ENCODE peak calls at places on chromosomes 3 and 15, in ten cellular contexts. One of them, this sample, is unnamed.

GRCh38 chr3:60431599-60431958 is 819.7 kb downstream of the FHIT start:
- DNase-seq in aorta: no peak
- DNase-seq in thoracic aorta: no peak
- DNase-seq in bronchial epithelial cell: no peak
- DNase-seq in stimulated activated CD4-positive, alpha-beta T cell treated with anti-CD3 and anti-CD28 coated beads, Interleukin-1b, Interleukin-23, amount 100 ng/mL, for 1 hour: no peak
- DNase-seq in SK-N-SH: no peak
- DNase-seq in spleen: no peak
- DNase-seq in SHP77 treated with DMSO at 0.1 percent for 48 hours: no peak
- DNase-seq in activated T-helper 1 cell treated with anti-CD3 and anti-CD28 coated beads, Interleukin-12 subunit alpha, Interleukin-12 subunit beta, Interleukin-2, Interleukin-4 antibody, amounts not matched to agents 30 ng/mL and 10 ng/mL and 1 ng/mL, durations not matched to agents 14 hours and 24 hours and 36 hours: no peak
- DNase-seq in M059J: peak
- DNase-seq in this sample: no peak

GRCh38 chr3:160132226-160132625 is 93.0 kb upstream of the C3orf80 start:
- DNase-seq in M059J: no peak
- DNase-seq in activated T-helper 1 cell treated with anti-CD3 and anti-CD28 coated beads, Interleukin-12 subunit alpha, Interleukin-12 subunit beta, Interleukin-2, Interleukin-4 antibody, amounts not matched to agents 30 ng/mL and 10 ng/mL and 1 ng/mL, durations not matched to agents 14 hours and 24 hours and 36 hours: no peak
- DNase-seq in stimulated activated CD4-positive, alpha-beta T cell treated with anti-CD3 and anti-CD28 coated beads, Interleukin-1b, Interleukin-23, amount 100 ng/mL, for 1 hour: no peak
- DNase-seq in aorta: no peak
- DNase-seq in spleen: no peak
- DNase-seq in SK-N-SH: no peak
- DNase-seq in bronchial epithelial cell: no peak
- DNase-seq in thoracic aorta: no peak
- DNase-seq in SHP77 treated with DMSO at 0.1 percent for 48 hours: no peak
- DNase-seq in this sample: no peak

GRCh38 chr3:45874677-45875346 is 11.5 kb upstream of the CCR9 start:
- DNase-seq in spleen: no peak
- DNase-seq in thoracic aorta: no peak
- DNase-seq in activated T-helper 1 cell treated with anti-CD3 and anti-CD28 coated beads, Interleukin-12 subunit alpha, Interleukin-12 subunit beta, Interleukin-2, Interleukin-4 antibody, amounts not matched to agents 30 ng/mL and 10 ng/mL and 1 ng/mL, durations not matched to agents 14 hours and 24 hours and 36 hours: no peak
- DNase-seq in M059J: no peak
- DNase-seq in bronchial epithelial cell: no peak
- DNase-seq in aorta: no peak
- DNase-seq in stimulated activated CD4-positive, alpha-beta T cell treated with anti-CD3 and anti-CD28 coated beads, Interleukin-1b, Interleukin-23, amount 100 ng/mL, for 1 hour: no peak
- DNase-seq in SK-N-SH: no peak
- DNase-seq in SHP77 treated with DMSO at 0.1 percent for 48 hours: no peak
- DNase-seq in this sample: no peak

GRCh38 chr3:133833880-133834620 is 28.4 kb downstream of the SRPRB start:
- DNase-seq in spleen: no peak
- DNase-seq in SK-N-SH: no peak
- DNase-seq in aorta: no peak
- DNase-seq in stimulated activated CD4-positive, alpha-beta T cell treated with anti-CD3 and anti-CD28 coated beads, Interleukin-1b, Interleukin-23, amount 100 ng/mL, for 1 hour: no peak
- DNase-seq in M059J: no peak
- DNase-seq in activated T-helper 1 cell treated with anti-CD3 and anti-CD28 coated beads, Interleukin-12 subunit alpha, Interleukin-12 subunit beta, Interleukin-2, Interleukin-4 antibody, amounts not matched to agents 30 ng/mL and 10 ng/mL and 1 ng/mL, durations not matched to agents 14 hours and 24 hours and 36 hours: no peak
- DNase-seq in bronchial epithelial cell: no peak
- DNase-seq in SHP77 treated with DMSO at 0.1 percent for 48 hours: no peak
- DNase-seq in thoracic aorta: no peak
- DNase-seq in this sample: no peak

GRCh38 chr3:108096506-108097325 is 5.9 kb upstream of the CD47 start:
- DNase-seq in activated T-helper 1 cell treated with anti-CD3 and anti-CD28 coated beads, Interleukin-12 subunit alpha, Interleukin-12 subunit beta, Interleukin-2, Interleukin-4 antibody, amounts not matched to agents 30 ng/mL and 10 ng/mL and 1 ng/mL, durations not matched to agents 14 hours and 24 hours and 36 hours: no peak
- DNase-seq in stimulated activated CD4-positive, alpha-beta T cell treated with anti-CD3 and anti-CD28 coated beads, Interleukin-1b, Interleukin-23, amount 100 ng/mL, for 1 hour: no peak
- DNase-seq in SHP77 treated with DMSO at 0.1 percent for 48 hours: no peak
- DNase-seq in M059J: peak
- DNase-seq in bronchial epithelial cell: peak
- DNase-seq in thoracic aorta: no peak
- DNase-seq in SK-N-SH: no peak
- DNase-seq in aorta: no peak
- DNase-seq in spleen: no peak
- DNase-seq in this sample: no peak

GRCh38 chr3:132164469-132165092 is 129.8 kb upstream of the CPNE4 start:
- DNase-seq in M059J: peak
- DNase-seq in spleen: no peak
- DNase-seq in aorta: no peak
- DNase-seq in activated T-helper 1 cell treated with anti-CD3 and anti-CD28 coated beads, Interleukin-12 subunit alpha, Interleukin-12 subunit beta, Interleukin-2, Interleukin-4 antibody, amounts not matched to agents 30 ng/mL and 10 ng/mL and 1 ng/mL, durations not matched to agents 14 hours and 24 hours and 36 hours: no peak
- DNase-seq in SK-N-SH: no peak
- DNase-seq in thoracic aorta: no peak
- DNase-seq in SHP77 treated with DMSO at 0.1 percent for 48 hours: no peak
- DNase-seq in stimulated activated CD4-positive, alpha-beta T cell treated with anti-CD3 and anti-CD28 coated beads, Interleukin-1b, Interleukin-23, amount 100 ng/mL, for 1 hour: no peak
- DNase-seq in bronchial epithelial cell: peak
- DNase-seq in this sample: no peak

GRCh38 chr15:92226020-92226612 is 167.6 kb upstream of the ST8SIA2 start:
- DNase-seq in stimulated activated CD4-positive, alpha-beta T cell treated with anti-CD3 and anti-CD28 coated beads, Interleukin-1b, Interleukin-23, amount 100 ng/mL, for 1 hour: no peak
- DNase-seq in SK-N-SH: peak
- DNase-seq in bronchial epithelial cell: peak
- DNase-seq in SHP77 treated with DMSO at 0.1 percent for 48 hours: no peak
- DNase-seq in thoracic aorta: no peak
- DNase-seq in aorta: no peak
- DNase-seq in spleen: no peak
- DNase-seq in M059J: peak
- DNase-seq in activated T-helper 1 cell treated with anti-CD3 and anti-CD28 coated beads, Interleukin-12 subunit alpha, Interleukin-12 subunit beta, Interleukin-2, Interleukin-4 antibody, amounts not matched to agents 30 ng/mL and 10 ng/mL and 1 ng/mL, durations not matched to agents 14 hours and 24 hours and 36 hours: no peak
- DNase-seq in this sample: peak

GRCh38 chr3:42517143-42517542 is 14.7 kb downstream of the VIPR1 start:
- DNase-seq in M059J: no peak
- DNase-seq in thoracic aorta: no peak
- DNase-seq in activated T-helper 1 cell treated with anti-CD3 and anti-CD28 coated beads, Interleukin-12 subunit alpha, Interleukin-12 subunit beta, Interleukin-2, Interleukin-4 antibody, amounts not matched to agents 30 ng/mL and 10 ng/mL and 1 ng/mL, durations not matched to agents 14 hours and 24 hours and 36 hours: no peak
- DNase-seq in spleen: no peak
- DNase-seq in SK-N-SH: no peak
- DNase-seq in aorta: no peak
- DNase-seq in bronchial epithelial cell: no peak
- DNase-seq in SHP77 treated with DMSO at 0.1 percent for 48 hours: no peak
- DNase-seq in stimulated activated CD4-positive, alpha-beta T cell treated with anti-CD3 and anti-CD28 coated beads, Interleukin-1b, Interleukin-23, amount 100 ng/mL, for 1 hour: no peak
- DNase-seq in this sample: no peak

GRCh38 chr3:151796105-151796705 is 17.7 kb upstream of the AADAC start:
- DNase-seq in bronchial epithelial cell: peak
- DNase-seq in spleen: no peak
- DNase-seq in activated T-helper 1 cell treated with anti-CD3 and anti-CD28 coated beads, Interleukin-12 subunit alpha, Interleukin-12 subunit beta, Interleukin-2, Interleukin-4 antibody, amounts not matched to agents 30 ng/mL and 10 ng/mL and 1 ng/mL, durations not matched to agents 14 hours and 24 hours and 36 hours: no peak
- DNase-seq in thoracic aorta: no peak
- DNase-seq in SHP77 treated with DMSO at 0.1 percent for 48 hours: no peak
- DNase-seq in M059J: no peak
- DNase-seq in SK-N-SH: no peak
- DNase-seq in stimulated activated CD4-positive, alpha-beta T cell treated with anti-CD3 and anti-CD28 coated beads, Interleukin-1b, Interleukin-23, amount 100 ng/mL, for 1 hour: no peak
- DNase-seq in aorta: no peak
- DNase-seq in this sample: no peak

GRCh38 chr15:75195122-75195765 is 6.4 kb upstream of the C15orf39 start:
- DNase-seq in activated T-helper 1 cell treated with anti-CD3 and anti-CD28 coated beads, Interleukin-12 subunit alpha, Interleukin-12 subunit beta, Interleukin-2, Interleukin-4 antibody, amounts not matched to agents 30 ng/mL and 10 ng/mL and 1 ng/mL, durations not matched to agents 14 hours and 24 hours and 36 hours: no peak
- DNase-seq in SK-N-SH: peak
- DNase-seq in spleen: peak
- DNase-seq in stimulated activated CD4-positive, alpha-beta T cell treated with anti-CD3 and anti-CD28 coated beads, Interleukin-1b, Interleukin-23, amount 100 ng/mL, for 1 hour: no peak
- DNase-seq in thoracic aorta: no peak
- DNase-seq in M059J: no peak
- DNase-seq in SHP77 treated with DMSO at 0.1 percent for 48 hours: peak
- DNase-seq in bronchial epithelial cell: no peak
- DNase-seq in aorta: no peak
- DNase-seq in this sample: peak

GRCh38 chr15:45441686-45442085 is 63.3 kb upstream of the GATM start:
- DNase-seq in activated T-helper 1 cell treated with anti-CD3 and anti-CD28 coated beads, Interleukin-12 subunit alpha, Interleukin-12 subunit beta, Interleukin-2, Interleukin-4 antibody, amounts not matched to agents 30 ng/mL and 10 ng/mL and 1 ng/mL, durations not matched to agents 14 hours and 24 hours and 36 hours: no peak
- DNase-seq in aorta: no peak
- DNase-seq in thoracic aorta: no peak
- DNase-seq in M059J: no peak
- DNase-seq in SK-N-SH: no peak
- DNase-seq in spleen: peak
- DNase-seq in bronchial epithelial cell: no peak
- DNase-seq in stimulated activated CD4-positive, alpha-beta T cell treated with anti-CD3 and anti-CD28 coated beads, Interleukin-1b, Interleukin-23, amount 100 ng/mL, for 1 hour: no peak
- DNase-seq in SHP77 treated with DMSO at 0.1 percent for 48 hours: no peak
- DNase-seq in this sample: no peak

GRCh38 chr3:122271246-122271898 is 53.7 kb upstream of the CSTA start:
- DNase-seq in activated T-helper 1 cell treated with anti-CD3 and anti-CD28 coated beads, Interleukin-12 subunit alpha, Interleukin-12 subunit beta, Interleukin-2, Interleukin-4 antibody, amounts not matched to agents 30 ng/mL and 10 ng/mL and 1 ng/mL, durations not matched to agents 14 hours and 24 hours and 36 hours: no peak
- DNase-seq in stimulated activated CD4-positive, alpha-beta T cell treated with anti-CD3 and anti-CD28 coated beads, Interleukin-1b, Interleukin-23, amount 100 ng/mL, for 1 hour: no peak
- DNase-seq in aorta: no peak
- DNase-seq in spleen: no peak
- DNase-seq in SK-N-SH: no peak
- DNase-seq in M059J: peak
- DNase-seq in bronchial epithelial cell: no peak
- DNase-seq in thoracic aorta: no peak
- DNase-seq in SHP77 treated with DMSO at 0.1 percent for 48 hours: no peak
- DNase-seq in this sample: no peak

GRCh38 chr3:127287840-127288239 is at the start of gene PRR20G:
- DNase-seq in SK-N-SH: no peak
- DNase-seq in activated T-helper 1 cell treated with anti-CD3 and anti-CD28 coated beads, Interleukin-12 subunit alpha, Interleukin-12 subunit beta, Interleukin-2, Interleukin-4 antibody, amounts not matched to agents 30 ng/mL and 10 ng/mL and 1 ng/mL, durations not matched to agents 14 hours and 24 hours and 36 hours: no peak
- DNase-seq in bronchial epithelial cell: no peak
- DNase-seq in aorta: no peak
- DNase-seq in stimulated activated CD4-positive, alpha-beta T cell treated with anti-CD3 and anti-CD28 coated beads, Interleukin-1b, Interleukin-23, amount 100 ng/mL, for 1 hour: no peak
- DNase-seq in SHP77 treated with DMSO at 0.1 percent for 48 hours: no peak
- DNase-seq in spleen: no peak
- DNase-seq in thoracic aorta: no peak
- DNase-seq in M059J: no peak
- DNase-seq in this sample: no peak

GRCh38 chr3:15563190-15563589 is 38.2 kb downstream of the HACL1 start:
- DNase-seq in stimulated activated CD4-positive, alpha-beta T cell treated with anti-CD3 and anti-CD28 coated beads, Interleukin-1b, Interleukin-23, amount 100 ng/mL, for 1 hour: no peak
- DNase-seq in thoracic aorta: no peak
- DNase-seq in aorta: no peak
- DNase-seq in SHP77 treated with DMSO at 0.1 percent for 48 hours: no peak
- DNase-seq in bronchial epithelial cell: no peak
- DNase-seq in activated T-helper 1 cell treated with anti-CD3 and anti-CD28 coated beads, Interleukin-12 subunit alpha, Interleukin-12 subunit beta, Interleukin-2, Interleukin-4 antibody, amounts not matched to agents 30 ng/mL and 10 ng/mL and 1 ng/mL, durations not matched to agents 14 hours and 24 hours and 36 hours: no peak
- DNase-seq in M059J: no peak
- DNase-seq in SK-N-SH: no peak
- DNase-seq in spleen: no peak
- DNase-seq in this sample: no peak

GRCh38 chr15:40693904-40694705 is 869 bp upstream of the RAD51 start:
- DNase-seq in spleen: no peak
- DNase-seq in thoracic aorta: no peak
- DNase-seq in M059J: no peak
- DNase-seq in bronchial epithelial cell: no peak
- DNase-seq in aorta: no peak
- DNase-seq in activated T-helper 1 cell treated with anti-CD3 and anti-CD28 coated beads, Interleukin-12 subunit alpha, Interleukin-12 subunit beta, Interleukin-2, Interleukin-4 antibody, amounts not matched to agents 30 ng/mL and 10 ng/mL and 1 ng/mL, durations not matched to agents 14 hours and 24 hours and 36 hours: no peak
- DNase-seq in SHP77 treated with DMSO at 0.1 percent for 48 hours: no peak
- DNase-seq in stimulated activated CD4-positive, alpha-beta T cell treated with anti-CD3 and anti-CD28 coated beads, Interleukin-1b, Interleukin-23, amount 100 ng/mL, for 1 hour: no peak
- DNase-seq in SK-N-SH: no peak
- DNase-seq in this sample: no peak

GRCh38 chr15:100910119-100910518 is 9.0 kb upstream of the LRRK1 start:
- DNase-seq in thoracic aorta: no peak
- DNase-seq in SK-N-SH: no peak
- DNase-seq in activated T-helper 1 cell treated with anti-CD3 and anti-CD28 coated beads, Interleukin-12 subunit alpha, Interleukin-12 subunit beta, Interleukin-2, Interleukin-4 antibody, amounts not matched to agents 30 ng/mL and 10 ng/mL and 1 ng/mL, durations not matched to agents 14 hours and 24 hours and 36 hours: no peak
- DNase-seq in SHP77 treated with DMSO at 0.1 percent for 48 hours: no peak
- DNase-seq in aorta: no peak
- DNase-seq in stimulated activated CD4-positive, alpha-beta T cell treated with anti-CD3 and anti-CD28 coated beads, Interleukin-1b, Interleukin-23, amount 100 ng/mL, for 1 hour: no peak
- DNase-seq in spleen: no peak
- DNase-seq in bronchial epithelial cell: no peak
- DNase-seq in M059J: no peak
- DNase-seq in this sample: no peak

GRCh38 chr3:115246621-115247020 is 99.5 kb upstream of the ZBTB20 start:
- DNase-seq in thoracic aorta: no peak
- DNase-seq in aorta: no peak
- DNase-seq in spleen: no peak
- DNase-seq in bronchial epithelial cell: no peak
- DNase-seq in M059J: no peak
- DNase-seq in activated T-helper 1 cell treated with anti-CD3 and anti-CD28 coated beads, Interleukin-12 subunit alpha, Interleukin-12 subunit beta, Interleukin-2, Interleukin-4 antibody, amounts not matched to agents 30 ng/mL and 10 ng/mL and 1 ng/mL, durations not matched to agents 14 hours and 24 hours and 36 hours: no peak
- DNase-seq in SHP77 treated with DMSO at 0.1 percent for 48 hours: no peak
- DNase-seq in SK-N-SH: no peak
- DNase-seq in stimulated activated CD4-positive, alpha-beta T cell treated with anti-CD3 and anti-CD28 coated beads, Interleukin-1b, Interleukin-23, amount 100 ng/mL, for 1 hour: no peak
- DNase-seq in this sample: no peak

GRCh38 chr3:55343486-55344357 is 143.4 kb downstream of the WNT5A start:
- DNase-seq in bronchial epithelial cell: no peak
- DNase-seq in aorta: no peak
- DNase-seq in spleen: no peak
- DNase-seq in SK-N-SH: no peak
- DNase-seq in stimulated activated CD4-positive, alpha-beta T cell treated with anti-CD3 and anti-CD28 coated beads, Interleukin-1b, Interleukin-23, amount 100 ng/mL, for 1 hour: no peak
- DNase-seq in thoracic aorta: no peak
- DNase-seq in M059J: peak
- DNase-seq in activated T-helper 1 cell treated with anti-CD3 and anti-CD28 coated beads, Interleukin-12 subunit alpha, Interleukin-12 subunit beta, Interleukin-2, Interleukin-4 antibody, amounts not matched to agents 30 ng/mL and 10 ng/mL and 1 ng/mL, durations not matched to agents 14 hours and 24 hours and 36 hours: no peak
- DNase-seq in SHP77 treated with DMSO at 0.1 percent for 48 hours: no peak
- DNase-seq in this sample: no peak

GRCh38 chr3:123739754-123740153 is 144.4 kb downstream of the MYLK start:
- DNase-seq in activated T-helper 1 cell treated with anti-CD3 and anti-CD28 coated beads, Interleukin-12 subunit alpha, Interleukin-12 subunit beta, Interleukin-2, Interleukin-4 antibody, amounts not matched to agents 30 ng/mL and 10 ng/mL and 1 ng/mL, durations not matched to agents 14 hours and 24 hours and 36 hours: no peak
- DNase-seq in aorta: no peak
- DNase-seq in thoracic aorta: no peak
- DNase-seq in spleen: no peak
- DNase-seq in SHP77 treated with DMSO at 0.1 percent for 48 hours: no peak
- DNase-seq in stimulated activated CD4-positive, alpha-beta T cell treated with anti-CD3 and anti-CD28 coated beads, Interleukin-1b, Interleukin-23, amount 100 ng/mL, for 1 hour: no peak
- DNase-seq in M059J: peak
- DNase-seq in bronchial epithelial cell: peak
- DNase-seq in SK-N-SH: no peak
- DNase-seq in this sample: no peak

GRCh38 chr3:99498544-99499234 is 139.7 kb upstream of the COL8A1 start:
- DNase-seq in SK-N-SH: no peak
- DNase-seq in stimulated activated CD4-positive, alpha-beta T cell treated with anti-CD3 and anti-CD28 coated beads, Interleukin-1b, Interleukin-23, amount 100 ng/mL, for 1 hour: no peak
- DNase-seq in activated T-helper 1 cell treated with anti-CD3 and anti-CD28 coated beads, Interleukin-12 subunit alpha, Interleukin-12 subunit beta, Interleukin-2, Interleukin-4 antibody, amounts not matched to agents 30 ng/mL and 10 ng/mL and 1 ng/mL, durations not matched to agents 14 hours and 24 hours and 36 hours: no peak
- DNase-seq in bronchial epithelial cell: no peak
- DNase-seq in M059J: peak
- DNase-seq in thoracic aorta: no peak
- DNase-seq in aorta: peak
- DNase-seq in spleen: no peak
- DNase-seq in SHP77 treated with DMSO at 0.1 percent for 48 hours: peak
- DNase-seq in this sample: no peak

GRCh38 chr3:189320511-189320910 is 148.7 kb downstream of the TPRG1 start:
- DNase-seq in activated T-helper 1 cell treated with anti-CD3 and anti-CD28 coated beads, Interleukin-12 subunit alpha, Interleukin-12 subunit beta, Interleukin-2, Interleukin-4 antibody, amounts not matched to agents 30 ng/mL and 10 ng/mL and 1 ng/mL, durations not matched to agents 14 hours and 24 hours and 36 hours: no peak
- DNase-seq in M059J: no peak
- DNase-seq in stimulated activated CD4-positive, alpha-beta T cell treated with anti-CD3 and anti-CD28 coated beads, Interleukin-1b, Interleukin-23, amount 100 ng/mL, for 1 hour: no peak
- DNase-seq in SK-N-SH: no peak
- DNase-seq in bronchial epithelial cell: peak
- DNase-seq in spleen: no peak
- DNase-seq in aorta: no peak
- DNase-seq in thoracic aorta: no peak
- DNase-seq in SHP77 treated with DMSO at 0.1 percent for 48 hours: no peak
- DNase-seq in this sample: no peak

GRCh38 chr15:73782339-73782979 is 29.3 kb upstream of the INSYN1 start:
- DNase-seq in bronchial epithelial cell: no peak
- DNase-seq in SHP77 treated with DMSO at 0.1 percent for 48 hours: no peak
- DNase-seq in thoracic aorta: no peak
- DNase-seq in M059J: no peak
- DNase-seq in aorta: no peak
- DNase-seq in SK-N-SH: no peak
- DNase-seq in stimulated activated CD4-positive, alpha-beta T cell treated with anti-CD3 and anti-CD28 coated beads, Interleukin-1b, Interleukin-23, amount 100 ng/mL, for 1 hour: no peak
- DNase-seq in spleen: no peak
- DNase-seq in activated T-helper 1 cell treated with anti-CD3 and anti-CD28 coated beads, Interleukin-12 subunit alpha, Interleukin-12 subunit beta, Interleukin-2, Interleukin-4 antibody, amounts not matched to agents 30 ng/mL and 10 ng/mL and 1 ng/mL, durations not matched to agents 14 hours and 24 hours and 36 hours: no peak
- DNase-seq in this sample: no peak

GRCh38 chr3:194565597-194566190 is 67.5 kb downstream of the TMEM44 start:
- DNase-seq in stimulated activated CD4-positive, alpha-beta T cell treated with anti-CD3 and anti-CD28 coated beads, Interleukin-1b, Interleukin-23, amount 100 ng/mL, for 1 hour: no peak
- DNase-seq in aorta: no peak
- DNase-seq in activated T-helper 1 cell treated with anti-CD3 and anti-CD28 coated beads, Interleukin-12 subunit alpha, Interleukin-12 subunit beta, Interleukin-2, Interleukin-4 antibody, amounts not matched to agents 30 ng/mL and 10 ng/mL and 1 ng/mL, durations not matched to agents 14 hours and 24 hours and 36 hours: no peak
- DNase-seq in spleen: no peak
- DNase-seq in thoracic aorta: no peak
- DNase-seq in SHP77 treated with DMSO at 0.1 percent for 48 hours: no peak
- DNase-seq in M059J: peak
- DNase-seq in bronchial epithelial cell: no peak
- DNase-seq in SK-N-SH: no peak
- DNase-seq in this sample: no peak

GRCh38 chr3:11170052-11170770 is 15.9 kb downstream of the HRH1 start:
- DNase-seq in SHP77 treated with DMSO at 0.1 percent for 48 hours: no peak
- DNase-seq in activated T-helper 1 cell treated with anti-CD3 and anti-CD28 coated beads, Interleukin-12 subunit alpha, Interleukin-12 subunit beta, Interleukin-2, Interleukin-4 antibody, amounts not matched to agents 30 ng/mL and 10 ng/mL and 1 ng/mL, durations not matched to agents 14 hours and 24 hours and 36 hours: no peak
- DNase-seq in bronchial epithelial cell: no peak
- DNase-seq in SK-N-SH: no peak
- DNase-seq in stimulated activated CD4-positive, alpha-beta T cell treated with anti-CD3 and anti-CD28 coated beads, Interleukin-1b, Interleukin-23, amount 100 ng/mL, for 1 hour: no peak
- DNase-seq in thoracic aorta: no peak
- DNase-seq in aorta: no peak
- DNase-seq in M059J: peak
- DNase-seq in spleen: peak
- DNase-seq in this sample: no peak

GRCh38 chr3:52403955-52404354 is 40.9 kb downstream of the SEMA3G start:
- DNase-seq in stimulated activated CD4-positive, alpha-beta T cell treated with anti-CD3 and anti-CD28 coated beads, Interleukin-1b, Interleukin-23, amount 100 ng/mL, for 1 hour: no peak
- DNase-seq in SK-N-SH: no peak
- DNase-seq in activated T-helper 1 cell treated with anti-CD3 and anti-CD28 coated beads, Interleukin-12 subunit alpha, Interleukin-12 subunit beta, Interleukin-2, Interleukin-4 antibody, amounts not matched to agents 30 ng/mL and 10 ng/mL and 1 ng/mL, durations not matched to agents 14 hours and 24 hours and 36 hours: no peak
- DNase-seq in bronchial epithelial cell: no peak
- DNase-seq in thoracic aorta: no peak
- DNase-seq in aorta: peak
- DNase-seq in M059J: no peak
- DNase-seq in spleen: peak
- DNase-seq in SHP77 treated with DMSO at 0.1 percent for 48 hours: no peak
- DNase-seq in this sample: no peak

GRCh38 chr3:121431717-121432517 is 113.9 kb downstream of the POLQ start:
- DNase-seq in thoracic aorta: no peak
- DNase-seq in spleen: no peak
- DNase-seq in M059J: peak
- DNase-seq in bronchial epithelial cell: peak
- DNase-seq in stimulated activated CD4-positive, alpha-beta T cell treated with anti-CD3 and anti-CD28 coated beads, Interleukin-1b, Interleukin-23, amount 100 ng/mL, for 1 hour: peak
- DNase-seq in aorta: no peak
- DNase-seq in SHP77 treated with DMSO at 0.1 percent for 48 hours: no peak
- DNase-seq in activated T-helper 1 cell treated with anti-CD3 and anti-CD28 coated beads, Interleukin-12 subunit alpha, Interleukin-12 subunit beta, Interleukin-2, Interleukin-4 antibody, amounts not matched to agents 30 ng/mL and 10 ng/mL and 1 ng/mL, durations not matched to agents 14 hours and 24 hours and 36 hours: peak
- DNase-seq in SK-N-SH: no peak
- DNase-seq in this sample: no peak

GRCh38 chr15:98785796-98786581 is 137.7 kb downstream of the IGF1R start:
- DNase-seq in aorta: no peak
- DNase-seq in SK-N-SH: no peak
- DNase-seq in activated T-helper 1 cell treated with anti-CD3 and anti-CD28 coated beads, Interleukin-12 subunit alpha, Interleukin-12 subunit beta, Interleukin-2, Interleukin-4 antibody, amounts not matched to agents 30 ng/mL and 10 ng/mL and 1 ng/mL, durations not matched to agents 14 hours and 24 hours and 36 hours: no peak
- DNase-seq in spleen: no peak
- DNase-seq in M059J: no peak
- DNase-seq in SHP77 treated with DMSO at 0.1 percent for 48 hours: no peak
- DNase-seq in thoracic aorta: no peak
- DNase-seq in stimulated activated CD4-positive, alpha-beta T cell treated with anti-CD3 and anti-CD28 coated beads, Interleukin-1b, Interleukin-23, amount 100 ng/mL, for 1 hour: no peak
- DNase-seq in bronchial epithelial cell: no peak
- DNase-seq in this sample: no peak

GRCh38 chr15:83372434-83372873 is 74.7 kb upstream of the SH3GL3 start:
- DNase-seq in SK-N-SH: no peak
- DNase-seq in stimulated activated CD4-positive, alpha-beta T cell treated with anti-CD3 and anti-CD28 coated beads, Interleukin-1b, Interleukin-23, amount 100 ng/mL, for 1 hour: no peak
- DNase-seq in SHP77 treated with DMSO at 0.1 percent for 48 hours: no peak
- DNase-seq in spleen: no peak
- DNase-seq in aorta: no peak
- DNase-seq in thoracic aorta: no peak
- DNase-seq in activated T-helper 1 cell treated with anti-CD3 and anti-CD28 coated beads, Interleukin-12 subunit alpha, Interleukin-12 subunit beta, Interleukin-2, Interleukin-4 antibody, amounts not matched to agents 30 ng/mL and 10 ng/mL and 1 ng/mL, durations not matched to agents 14 hours and 24 hours and 36 hours: no peak
- DNase-seq in M059J: peak
- DNase-seq in bronchial epithelial cell: peak
- DNase-seq in this sample: no peak